ENCODE peak calls at places on chromosomes 6 and 20, in ten cellular contexts. Y is endodermal cell, V is astrocyte, H is K562, U is transverse colon, J is fibroblast of the aortic adventitia, T is PC-3, Z is ascending aorta, P is endothelial cell, N is tibial nerve. Q is an unnamed sample.

GRCh38 chr6:168607272-168608112 is 166.5 kb downstream of the SMOC2 start:
- DNase-seq in Z (no peak), P (no peak), T (no peak), N (no peak), H (no peak), J (no peak), V (no peak), U (no peak), Y (no peak), Q (no peak)

GRCh38 chr6:90500458-90500857 is 86.4 kb downstream of the MAP3K7 start:
- DNase-seq in T (no peak), Z (no peak), Y (no peak), P (no peak), H (no peak), V (no peak), U (no peak), N (no peak), J (no peak), Q (no peak)

GRCh38 chr6:113833537-113833936 is 23.6 kb upstream of the MARCKS start:
- DNase-seq in N (no peak), U (no peak), Z (no peak), T (peak; percentile 32), V (peak; percentile 86), P (no peak), H (no peak), J (peak; percentile 79), Y (no peak), Q (no peak)

GRCh38 chr6:39790772-39791171 is 1.4 kb upstream of the DAAM2 start:
- DNase-seq in P (no peak), Z (no peak), H (no peak), U (no peak), Y (no peak), V (peak; percentile 41), T (no peak), J (no peak), N (no peak), Q (no peak)

GRCh38 chr6:170152989-170153388 is 137.9 kb downstream of the DLL1 start:
- DNase-seq in V (peak; percentile 45), U (peak; percentile 63), Y (peak; percentile 88), H (peak; percentile 38), N (no peak), T (peak; percentile 70), P (no peak), Z (no peak), J (no peak), Q (no peak)

GRCh38 chr6:139533573-139534471 is 159.4 kb upstream of the CITED2 start:
- DNase-seq in V (peak; percentile 74), Z (no peak), Y (peak; percentile 66), J (peak; percentile 84), N (no peak), H (peak; percentile 95), T (no peak), U (peak; percentile 74), P (no peak), Q (no peak)

GRCh38 chr6:20827798-20828197 is 293.5 kb downstream of the CDKAL1 start:
- DNase-seq in N (no peak), P (no peak), J (peak; percentile 93), T (no peak), Z (no peak), U (no peak), V (peak; percentile 90), H (no peak), Y (no peak), Q (no peak)

GRCh38 chr20:16098890-16099639 is 474.2 kb downstream of the KIF16B start:
- DNase-seq in V (no peak), U (no peak), Y (no peak), J (no peak), H (no peak), T (peak; percentile 60), P (no peak), Z (no peak), N (no peak), Q (no peak)

GRCh38 chr20:62141397-62142251 is 1.6 kb downstream of the PSMA7 start:
- DNase-seq in Z (no peak), H (peak; percentile 46), V (no peak), U (no peak), N (no peak), Y (peak; percentile 73), T (peak; percentile 41), P (no peak), J (peak; percentile 48), Q (no peak)
- TF ChIP-seq CTCF in Z (no peak), H (peak; percentile 55), V (peak; percentile 6), U (no peak), N (no peak), Y (peak; percentile 71), T (peak; percentile 76), P (no peak), J (peak; percentile 51), Q (peak; percentile 23)

DNA sequence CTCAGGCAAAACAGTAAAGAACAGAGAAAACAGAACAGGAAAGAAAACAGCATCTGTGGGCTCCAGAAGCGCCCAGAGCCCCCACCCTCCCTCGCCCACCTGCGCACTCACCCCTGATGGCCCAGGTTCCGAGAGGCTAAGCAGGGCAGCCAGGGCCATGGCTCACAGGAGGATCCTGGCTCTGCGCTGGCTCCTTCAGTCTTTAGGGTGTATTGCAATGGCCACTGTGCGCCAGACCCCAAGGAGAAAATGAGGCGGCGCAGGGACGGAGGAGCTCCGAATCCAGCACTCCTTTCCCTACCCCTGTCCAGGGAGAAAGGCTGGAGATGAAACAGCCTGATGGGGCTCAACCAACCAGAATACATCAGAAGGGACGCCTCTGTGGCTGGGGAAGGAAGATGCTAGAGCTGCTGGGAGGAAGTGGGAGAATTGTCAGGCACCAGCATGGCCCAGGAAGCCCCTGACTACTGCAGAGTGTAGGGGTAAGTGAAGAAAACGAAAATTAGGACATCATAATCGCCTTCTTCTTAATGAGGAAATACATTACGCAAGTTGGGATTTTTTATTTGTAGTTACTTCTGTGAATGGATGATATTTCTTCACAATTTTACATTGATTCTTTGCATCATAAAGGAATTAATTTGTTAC is 49.0 kb downstream of the COL11A2 start:
- DNase-seq in Z (no peak), T (no peak), J (no peak), Y (no peak), H (no peak), N (no peak), P (no peak), U (no peak), V (no peak), Q (no peak)
- TF ChIP-seq CTCF in Z (no peak), T (no peak), J (no peak), Y (peak; percentile 56), H (peak; percentile 20), N (no peak), P (peak; percentile 36), U (no peak), V (no peak), Q (no peak)

DNA sequence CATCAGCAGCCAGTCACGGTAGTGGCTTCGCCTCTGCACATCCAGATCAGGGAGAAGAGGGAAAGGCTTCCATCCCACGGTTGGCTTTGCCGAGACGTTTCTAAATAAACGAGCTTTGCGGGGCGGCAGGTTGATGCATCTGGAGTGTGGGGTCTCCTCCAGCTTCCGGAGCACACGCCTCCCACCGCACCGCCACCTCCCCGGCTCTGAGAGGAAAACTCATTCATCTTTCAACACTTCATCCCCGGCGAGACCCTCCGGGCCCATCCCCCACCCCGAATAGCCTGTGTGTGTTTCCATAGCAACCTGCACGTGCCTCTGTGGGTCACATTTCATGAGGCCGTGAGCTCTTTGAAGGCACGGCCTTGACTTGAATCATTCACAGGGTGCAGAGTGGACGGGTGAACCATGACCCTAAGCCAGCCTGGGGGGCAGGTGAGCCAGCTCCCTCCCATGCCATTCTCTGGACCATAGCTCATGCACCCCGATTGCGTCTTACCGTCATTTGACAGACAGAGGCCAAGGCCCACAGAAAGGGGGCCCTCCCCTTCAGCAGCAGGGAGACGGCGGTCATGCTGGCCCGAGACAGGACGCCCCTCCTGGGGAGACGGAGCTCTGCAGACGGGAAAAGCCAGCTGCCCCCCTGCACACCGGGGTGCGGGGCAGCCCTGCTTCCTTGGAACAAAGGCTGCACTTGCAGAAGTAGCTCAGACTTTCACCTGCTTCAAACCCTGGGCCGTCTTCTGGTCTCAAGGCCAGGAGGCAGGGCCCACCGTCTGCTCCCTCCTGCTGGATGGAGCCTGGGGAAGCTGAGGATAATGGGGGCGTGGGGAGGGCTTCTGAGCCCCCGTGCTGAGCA is 16.3 kb upstream of the CHRNA4 start:
- DNase-seq in Y (peak; percentile 71), P (no peak), H (no peak), V (no peak), N (no peak), T (no peak), U (no peak), J (no peak), Z (no peak), Q (no peak)
- TF ChIP-seq CTCF in Y (no peak), P (no peak), H (no peak), V (no peak), N (no peak), T (no peak), U (no peak), J (no peak), Z (no peak), Q (no peak)

GRCh38 chr6:162871966-162872365 is 144.2 kb downstream of the PACRG start:
- DNase-seq in V (peak; percentile 75), U (no peak), J (peak; percentile 16), T (no peak), H (no peak), Y (no peak), N (no peak), P (no peak), Z (no peak), Q (no peak)

GRCh38 chr6:162873537-162873936 is 145.8 kb downstream of the PACRG start:
- DNase-seq in P (no peak), J (peak; percentile 1), T (no peak), V (peak; percentile 56), U (no peak), Z (no peak), Y (no peak), H (no peak), N (no peak), Q (no peak)

GRCh38 chr6:162864901-162865300 is 137.1 kb downstream of the PACRG start:
- DNase-seq in N (no peak), Y (no peak), Z (no peak), V (peak; percentile 72), J (no peak), U (no peak), T (no peak), P (no peak), H (no peak), Q (no peak)

GRCh38 chr6:162862941-162863340 is 135.2 kb downstream of the PACRG start:
- DNase-seq in Y (no peak), N (no peak), U (no peak), T (no peak), Z (no peak), J (no peak), P (no peak), H (no peak), V (no peak), Q (no peak)

DNA sequence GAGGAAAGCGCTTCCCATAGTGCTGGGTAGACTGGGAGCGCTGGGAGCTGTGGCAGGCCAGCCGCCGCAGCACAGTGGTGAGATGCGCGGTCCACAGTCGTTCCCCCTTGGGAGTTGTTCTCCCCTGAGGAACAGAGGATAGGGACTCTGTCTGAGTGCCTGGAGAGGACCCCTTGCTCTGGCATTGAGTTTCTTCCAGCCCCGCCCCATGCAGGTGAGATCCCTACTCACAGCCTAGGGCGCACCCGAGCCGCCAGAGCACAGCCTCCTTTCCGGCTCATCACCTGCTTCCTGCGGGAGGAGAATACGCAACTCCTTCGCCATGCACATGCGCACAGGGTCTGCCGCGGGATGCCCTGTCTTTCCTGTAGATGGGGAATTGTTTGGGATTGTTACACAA is 140.6 kb downstream of the PACRG start:
- DNase-seq in U (no peak), P (no peak), J (no peak), V (no peak), H (no peak), N (no peak), Y (peak; percentile 42), T (no peak), Z (no peak), Q (no peak)
- TF ChIP-seq CTCF in U (no peak), P (no peak), J (no peak), V (no peak), H (no peak), N (no peak), Y (no peak), T (no peak), Z (no peak), Q (no peak)

GRCh38 chr6:107124934-107125348 is 9.6 kb upstream of the BEND3 start:
- DNase-seq in N (no peak), Z (no peak), U (peak; percentile 11), Y (peak; percentile 76), T (no peak), J (no peak), V (no peak), P (no peak), H (no peak), Q (no peak)
- TF ChIP-seq CTCF in N (no peak), Z (no peak), U (no peak), Y (no peak), T (no peak), J (no peak), V (no peak), P (no peak), H (no peak), Q (no peak)